ENCODE peak calls at places on chromosomes 7 and 10, in ten cellular contexts. U is NT2/D1; Y is activated effector memory CD4-positive, alpha-beta T cell treated with Interleukin-2 at 50 U/mL for 16 hours; D is SK-N-SH; T is left ventricle myocardium inferior; O is GM23248; L is fibroblast of the conjunctiva; C is RWPE1; E is DND-41; H is activated CD4-positive, alpha-beta T cell treated with anti-CD3 and anti-CD28 coated beads, Interleukin-2, amount 50 U/mL, for 1 hour. V is an unnamed sample.

GRCh38 chr7:111729483-111729882 is 167.2 kb upstream of the IMMP2L start:
- DNase-seq in U (no peak), Y (no peak), D (peak), T (no peak), O (no peak), L (no peak), C (no peak), E (no peak), H (no peak), V (no peak)

GRCh38 chr7:157737151-157738063 is 400.6 kb downstream of the DNAJB6 start:
- DNase-seq in U (no peak), Y (no peak), D (no peak), T (no peak), O (no peak), L (no peak), C (no peak), E (no peak), H (no peak), V (no peak)

GRCh38 chr10:3128379-3129130 is 44.0 kb downstream of the PITRM1 start:
- DNase-seq in U (no peak), Y (no peak), D (no peak), T (no peak), O (no peak), L (no peak), C (no peak), E (no peak), H (no peak), V (no peak)

GRCh38 chr10:66291133-66291532 is 634.7 kb upstream of the LRRTM3 start:
- DNase-seq in U (no peak), Y (no peak), D (no peak), T (no peak), O (no peak), L (no peak), C (no peak), E (no peak), H (no peak), V (no peak)

GRCh38 chr10:129946868-129947267 is 17.2 kb downstream of the EBF3 start:
- DNase-seq in U (no peak), Y (no peak), D (no peak), T (no peak), O (no peak), L (no peak), C (no peak), E (no peak), H (no peak), V (no peak)

GRCh38 chr7:139913006-139913405 is 83.9 kb downstream of the TBXAS1 start:
- DNase-seq in U (no peak), Y (no peak), D (no peak), T (no peak), O (peak), L (no peak), C (no peak), E (peak), H (no peak), V (no peak)

GRCh38 chr10:30359373-30360206 is 10.5 kb upstream of the MTPAP start:
- DNase-seq in U (peak), Y (peak), D (peak), T (peak), O (peak), L (no peak), C (peak), E (peak), H (peak), V (peak)

GRCh38 chr10:124562425-124563060 is 100.9 kb downstream of the LHPP start:
- DNase-seq in U (no peak), Y (no peak), D (no peak), T (no peak), O (peak), L (no peak), C (no peak), E (no peak), H (no peak), V (no peak)

GRCh38 chr7:13541326-13541725 is 448.1 kb downstream of the ETV1 start:
- DNase-seq in U (no peak), Y (no peak), D (no peak), T (no peak), O (no peak), L (no peak), C (no peak), E (no peak), H (no peak), V (no peak)

GRCh38 chr10:117352724-117353123 is 22.5 kb downstream of the PDZD8 start:
- DNase-seq in U (no peak), Y (no peak), D (no peak), T (no peak), O (no peak), L (no peak), C (no peak), E (no peak), H (no peak), V (no peak)

GRCh38 chr7:28180364-28181147 is at the start of gene JAZF1:
- DNase-seq in U (peak), Y (peak), D (peak), T (peak), O (peak), L (no peak), C (peak), E (peak), H (peak), V (peak)

GRCh38 chr7:141333459-141333858 is 217.8 kb upstream of the AGK start:
- DNase-seq in U (peak), Y (no peak), D (no peak), T (no peak), O (peak), L (no peak), C (peak), E (no peak), H (no peak), V (no peak)

GRCh38 chr10:68333452-68333851 is 724 bp upstream of the PBLD start:
- DNase-seq in U (no peak), Y (no peak), D (no peak), T (no peak), O (peak), L (no peak), C (no peak), E (no peak), H (no peak), V (no peak)

GRCh38 chr7:38796636-38797501 is 112.1 kb downstream of the VPS41 start:
- DNase-seq in U (peak), Y (no peak), D (peak), T (no peak), O (peak), L (peak), C (peak), E (peak), H (peak), V (no peak)

GRCh38 chr7:92057375-92057774 is 76.9 kb downstream of the CYP51A1 start:
- DNase-seq in U (peak), Y (no peak), D (no peak), T (no peak), O (no peak), L (no peak), C (peak), E (no peak), H (no peak), V (no peak)

GRCh38 chr10:79452174-79452611 is 6.8 kb upstream of the ZCCHC24 start:
- DNase-seq in U (no peak), Y (no peak), D (no peak), T (no peak), O (no peak), L (no peak), C (no peak), E (no peak), H (no peak), V (no peak)

GRCh38 chr7:77649950-77650349 is 46.3 kb upstream of the RSBN1L start:
- DNase-seq in U (no peak), Y (no peak), D (no peak), T (no peak), O (peak), L (no peak), C (no peak), E (no peak), H (no peak), V (no peak)

GRCh38 chr7:28309684-28310083 is 102.6 kb upstream of the CREB5 start:
- DNase-seq in U (no peak), Y (no peak), D (no peak), T (no peak), O (no peak), L (no peak), C (no peak), E (no peak), H (no peak), V (no peak)

GRCh38 chr10:36421999-36422398 is 703.4 kb upstream of the ANKRD30A start:
- DNase-seq in U (peak), Y (no peak), D (no peak), T (no peak), O (no peak), L (no peak), C (no peak), E (no peak), H (no peak), V (no peak)

GRCh38 chr7:108138911-108139310 is 8.8 kb upstream of the LAMB4 start:
- DNase-seq in U (no peak), Y (no peak), D (no peak), T (no peak), O (no peak), L (no peak), C (no peak), E (no peak), H (no peak), V (no peak)

GRCh38 chr10:132960071-132960472 is 17.7 kb upstream of the CFAP46 start:
- DNase-seq in U (no peak), Y (no peak), D (peak), T (peak), O (no peak), L (no peak), C (no peak), E (no peak), H (no peak), V (no peak)

GRCh38 chr7:132436121-132436520 is 140.1 kb downstream of the PLXNA4 start:
- DNase-seq in U (no peak), Y (no peak), D (peak), T (no peak), O (no peak), L (no peak), C (no peak), E (no peak), H (no peak), V (no peak)

GRCh38 chr10:72638586-72639440 is 12.9 kb upstream of the MICU1 start:
- DNase-seq in U (no peak), Y (no peak), D (no peak), T (no peak), O (no peak), L (no peak), C (no peak), E (no peak), H (no peak), V (no peak)

GRCh38 chr7:157782041-157782440 is 445.2 kb downstream of the DNAJB6 start:
- DNase-seq in U (no peak), Y (no peak), D (no peak), T (no peak), O (no peak), L (no peak), C (no peak), E (no peak), H (no peak), V (no peak)

GRCh38 chr10:69895759-69896158 is 94.1 kb downstream of the COL13A1 start:
- DNase-seq in U (no peak), Y (no peak), D (peak), T (no peak), O (peak), L (peak), C (no peak), E (no peak), H (no peak), V (no peak)

GRCh38 chr7:833601-834258 is 1.5 kb downstream of the SUN1 start:
- DNase-seq in U (no peak), Y (no peak), D (no peak), T (no peak), O (peak), L (no peak), C (no peak), E (no peak), H (no peak), V (no peak)

GRCh38 chr7:28068811-28069216 is 111.8 kb downstream of the JAZF1 start:
- DNase-seq in U (no peak), Y (no peak), D (no peak), T (no peak), O (peak), L (peak), C (no peak), E (no peak), H (no peak), V (no peak)

GRCh38 chr10:6603142-6604125 is 23.4 kb upstream of the PRKCQ start:
- DNase-seq in U (no peak), Y (no peak), D (no peak), T (no peak), O (no peak), L (no peak), C (no peak), E (no peak), H (no peak), V (no peak)